ENCODE peak calls at places on chromosome 21, in eight cellular contexts. One of them, this sample, is unnamed.

GRCh38 chr21:42373181-42373907 is 7.0 kb upstream of the TFF1 start:
- DNase-seq in activated naive CD4-positive, alpha-beta T cell: no peak
- DNase-seq in CD8-positive, alpha-beta T cell: no peak
- DNase-seq in dorsolateral prefrontal cortex: no peak
- DNase-seq in GM03348: no peak
- DNase-seq in GM10248: no peak
- DNase-seq in NCI-H2029 treated with DMSO at 0.1 percent for 48 hours: no peak
- DNase-seq in tibial nerve: no peak
- DNase-seq in this sample: no peak

GRCh38 chr21:34736116-34736870 is 67.5 kb downstream of the CLIC6 start:
- DNase-seq in activated naive CD4-positive, alpha-beta T cell: no peak
- DNase-seq in CD8-positive, alpha-beta T cell: no peak
- DNase-seq in dorsolateral prefrontal cortex: no peak
- DNase-seq in GM03348: peak
- DNase-seq in GM10248: no peak
- DNase-seq in NCI-H2029 treated with DMSO at 0.1 percent for 48 hours: no peak
- DNase-seq in tibial nerve: no peak
- DNase-seq in this sample: no peak

GRCh38 chr21:45067462-45068285 is 6.7 kb upstream of the ADARB1 start:
- DNase-seq in activated naive CD4-positive, alpha-beta T cell: no peak
- DNase-seq in CD8-positive, alpha-beta T cell: no peak
- DNase-seq in dorsolateral prefrontal cortex: no peak
- DNase-seq in GM03348: no peak
- DNase-seq in GM10248: no peak
- DNase-seq in NCI-H2029 treated with DMSO at 0.1 percent for 48 hours: no peak
- DNase-seq in tibial nerve: no peak
- DNase-seq in this sample: no peak

GRCh38 chr21:42533963-42534355 is 20.3 kb downstream of the SLC37A1 start:
- DNase-seq in activated naive CD4-positive, alpha-beta T cell: no peak
- DNase-seq in CD8-positive, alpha-beta T cell: no peak
- DNase-seq in dorsolateral prefrontal cortex: no peak
- DNase-seq in GM03348: no peak
- DNase-seq in GM10248: no peak
- DNase-seq in NCI-H2029 treated with DMSO at 0.1 percent for 48 hours: no peak
- DNase-seq in tibial nerve: no peak
- DNase-seq in this sample: no peak

GRCh38 chr21:44789880-44790279 is 11.7 kb downstream of the UBE2G2 start:
- DNase-seq in activated naive CD4-positive, alpha-beta T cell: no peak
- DNase-seq in CD8-positive, alpha-beta T cell: no peak
- DNase-seq in dorsolateral prefrontal cortex: no peak
- DNase-seq in GM03348: no peak
- DNase-seq in GM10248: no peak
- DNase-seq in NCI-H2029 treated with DMSO at 0.1 percent for 48 hours: no peak
- DNase-seq in tibial nerve: no peak
- DNase-seq in this sample: no peak

GRCh38 chr21:46191257-46191685 is 7.0 kb upstream of the SPATC1L start:
- DNase-seq in activated naive CD4-positive, alpha-beta T cell: no peak
- DNase-seq in CD8-positive, alpha-beta T cell: peak
- DNase-seq in dorsolateral prefrontal cortex: peak
- DNase-seq in GM03348: peak
- DNase-seq in GM10248: no peak
- DNase-seq in NCI-H2029 treated with DMSO at 0.1 percent for 48 hours: no peak
- DNase-seq in tibial nerve: peak
- DNase-seq in this sample: no peak

GRCh38 chr21:16534408-16535099 is 804.8 kb downstream of the USP25 start:
- DNase-seq in activated naive CD4-positive, alpha-beta T cell: no peak
- DNase-seq in CD8-positive, alpha-beta T cell: no peak
- DNase-seq in dorsolateral prefrontal cortex: peak
- DNase-seq in GM03348: peak
- DNase-seq in GM10248: no peak
- DNase-seq in NCI-H2029 treated with DMSO at 0.1 percent for 48 hours: peak
- DNase-seq in tibial nerve: peak
- DNase-seq in this sample: no peak

GRCh38 chr21:39527664-39528381 is 76.1 kb downstream of the SH3BGR start:
- DNase-seq in activated naive CD4-positive, alpha-beta T cell: no peak
- DNase-seq in CD8-positive, alpha-beta T cell: no peak
- DNase-seq in dorsolateral prefrontal cortex: no peak
- DNase-seq in GM03348: no peak
- DNase-seq in GM10248: no peak
- DNase-seq in NCI-H2029 treated with DMSO at 0.1 percent for 48 hours: peak
- DNase-seq in tibial nerve: no peak
- DNase-seq in this sample: no peak

GRCh38 chr21:25568230-25568629 is 39.1 kb downstream of the MRPL39 start:
- DNase-seq in activated naive CD4-positive, alpha-beta T cell: no peak
- DNase-seq in CD8-positive, alpha-beta T cell: no peak
- DNase-seq in dorsolateral prefrontal cortex: no peak
- DNase-seq in GM03348: peak
- DNase-seq in GM10248: no peak
- DNase-seq in NCI-H2029 treated with DMSO at 0.1 percent for 48 hours: no peak
- DNase-seq in tibial nerve: no peak
- DNase-seq in this sample: no peak

GRCh38 chr21:44780767-44781459 is 20.7 kb downstream of the UBE2G2 start:
- DNase-seq in activated naive CD4-positive, alpha-beta T cell: no peak
- DNase-seq in CD8-positive, alpha-beta T cell: no peak
- DNase-seq in dorsolateral prefrontal cortex: no peak
- DNase-seq in GM03348: no peak
- DNase-seq in GM10248: no peak
- DNase-seq in NCI-H2029 treated with DMSO at 0.1 percent for 48 hours: no peak
- DNase-seq in tibial nerve: no peak
- DNase-seq in this sample: no peak

This sample was measured in activated T-helper 1 cell treated with anti-CD3 and anti-CD28 coated beads, Interleukin-12 subunit alpha, Interleukin-12 subunit beta, Interleukin-2, Interleukin-4 antibody, amounts not matched to agents 30 ng/mL and 10 ng/mL and 1 ng/mL, durations not matched to agents 14 hours and 24 hours and 36 hours.